ENCODE peak calls at places on chromosomes 3 and 15, in four cellular contexts. V is IMR-90, K is H1, X is A549. E is an unnamed sample.

GRCh38 chr15:100713163-100713867 is 110.9 kb downstream of the ASB7 start:
- DNase-seq in V (peak), K (no peak), X (peak), E (no peak)

GRCh38 chr3:117355566-117355965 is 646.0 kb downstream of the TUSC7 start:
- DNase-seq in K (peak), V (peak), X (peak), E (peak)

GRCh38 chr3:54951405-54951804 is 23.5 kb upstream of the LRTM1 start:
- DNase-seq in K (peak), V (peak), X (no peak), E (peak)

GRCh38 chr15:83424101-83424500 is 23.0 kb upstream of the SH3GL3 start:
- DNase-seq in X (no peak), K (no peak), V (no peak), E (no peak)

GRCh38 chr3:120796944-120797343 is 54.4 kb downstream of the GTF2E1 start:
- DNase-seq in X (no peak), V (no peak), K (no peak), E (no peak)

GRCh38 chr15:44340410-44340809 is 51.9 kb downstream of the GOLM2 start:
- DNase-seq in X (no peak), V (peak), K (no peak), E (peak)

GRCh38 chr3:108728105-108728504 is 29.1 kb downstream of the RETNLB start:
- DNase-seq in X (no peak), K (no peak), V (no peak), E (no peak)

GRCh38 chr15:69104050-69104750 is 56.2 kb upstream of the GLCE start:
- DNase-seq in X (no peak), V (no peak), K (no peak), E (no peak)

GRCh38 chr15:36671017-36671416 is 91.6 kb downstream of the CDIN1 start:
- DNase-seq in V (no peak), X (no peak), K (no peak), E (no peak)

GRCh38 chr3:20323307-20323927 is 137.4 kb upstream of the SGO1 start:
- DNase-seq in V (no peak), K (no peak), X (no peak), E (no peak)

GRCh38 chr3:177262396-177262795 is 65.1 kb upstream of the TBL1XR1 start:
- DNase-seq in X (no peak), K (no peak), V (peak), E (no peak)

GRCh38 chr15:66580643-66581042 is 14.8 kb upstream of the LCTL start:
- DNase-seq in V (peak), K (no peak), X (no peak), E (peak)

GRCh38 chr3:186949281-186949982 is 19.1 kb downstream of the ST6GAL1 start:
- DNase-seq in V (peak), K (no peak), X (no peak), E (no peak)

GRCh38 chr3:186945255-186945823 is 15.0 kb downstream of the ST6GAL1 start:
- DNase-seq in V (no peak), K (no peak), X (no peak), E (no peak)

GRCh38 chr3:186950402-186951093 is 20.2 kb downstream of the ST6GAL1 start:
- DNase-seq in V (no peak), X (no peak), K (no peak), E (no peak)

GRCh38 chr3:186942168-186942567 is 11.8 kb downstream of the ST6GAL1 start:
- DNase-seq in X (no peak), V (no peak), K (no peak), E (no peak)

DNA sequence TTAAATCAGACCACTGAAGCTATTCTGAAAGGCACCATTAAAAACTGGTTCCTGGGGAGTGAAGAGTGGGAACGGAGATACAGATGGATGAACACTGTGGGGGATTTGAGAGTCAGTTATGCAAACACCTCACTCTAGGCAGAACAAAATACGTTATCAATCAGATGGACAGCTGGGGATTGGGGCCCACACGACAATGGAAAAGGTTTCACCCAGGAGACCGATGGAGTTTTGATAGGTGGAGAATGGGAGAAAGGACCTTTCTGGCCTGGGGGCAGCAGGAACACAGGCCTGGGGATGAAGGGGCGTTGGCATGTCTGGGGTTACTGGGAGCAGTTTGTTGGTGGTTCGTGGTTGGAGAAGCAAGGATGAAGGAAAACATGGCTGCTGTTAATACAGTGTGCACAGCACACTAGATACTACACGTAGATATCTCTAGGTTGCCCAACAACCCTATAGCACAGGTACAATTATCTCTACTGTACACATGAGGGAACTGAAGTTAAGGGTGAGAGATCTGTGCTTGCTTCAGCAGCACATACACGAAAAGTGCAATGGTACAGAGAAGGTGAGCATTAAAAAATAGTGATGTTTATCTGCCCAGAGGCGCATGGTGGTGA is 16.5 kb downstream of the ST6GAL1 start:
- DNase-seq in V (no peak), K (no peak), X (no peak), E (no peak)
- TF ChIP-seq POLR2A in V (no peak), K (no peak), X (no peak), E (no peak)

DNA sequence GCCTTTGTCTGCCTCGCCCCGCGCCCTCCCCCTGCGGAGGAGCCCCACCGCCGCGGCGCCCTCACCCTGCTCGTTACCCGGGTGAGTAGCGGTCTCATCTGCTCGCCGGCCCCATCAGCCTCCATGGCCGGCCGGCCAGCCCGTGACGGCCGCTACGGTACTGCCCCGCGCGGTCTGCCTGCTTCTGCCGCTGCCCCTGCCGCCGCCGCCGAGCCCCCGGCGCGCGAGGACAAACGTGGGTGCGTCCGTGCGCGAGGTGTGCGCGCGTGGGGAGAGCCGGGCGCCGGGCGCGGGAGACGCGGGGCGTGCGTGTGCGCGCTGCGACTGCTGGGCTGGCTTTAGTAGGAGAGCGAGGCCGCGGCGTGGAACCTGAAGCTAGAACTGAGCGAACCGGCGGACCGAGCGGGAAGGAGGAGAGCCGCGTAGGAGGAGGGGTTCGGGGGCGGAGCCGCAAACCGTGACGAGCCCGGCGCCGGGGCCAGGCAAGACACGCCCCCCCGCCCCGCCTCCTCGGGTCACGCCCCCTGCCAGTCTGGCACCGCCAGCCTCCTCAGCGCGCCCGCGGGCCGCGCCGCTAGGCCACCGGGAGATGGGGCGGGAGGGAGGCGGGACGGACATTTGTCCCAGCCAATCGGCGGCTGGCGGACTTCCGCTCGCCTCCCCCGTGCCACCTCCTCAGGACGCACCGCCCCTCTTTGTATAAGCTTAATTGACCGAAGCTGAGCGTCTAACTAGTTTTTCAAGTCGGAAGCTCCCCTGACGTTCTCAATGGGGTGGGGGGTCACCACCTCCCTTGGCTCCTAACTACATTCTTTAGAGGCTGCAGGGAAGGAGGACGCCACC is at the start of gene SLC4A7:
- DNase-seq in X (peak), V (peak), K (peak), E (peak)
- TF ChIP-seq POLR2A in X (peak), V (peak), K (peak), E (peak)

DNA sequence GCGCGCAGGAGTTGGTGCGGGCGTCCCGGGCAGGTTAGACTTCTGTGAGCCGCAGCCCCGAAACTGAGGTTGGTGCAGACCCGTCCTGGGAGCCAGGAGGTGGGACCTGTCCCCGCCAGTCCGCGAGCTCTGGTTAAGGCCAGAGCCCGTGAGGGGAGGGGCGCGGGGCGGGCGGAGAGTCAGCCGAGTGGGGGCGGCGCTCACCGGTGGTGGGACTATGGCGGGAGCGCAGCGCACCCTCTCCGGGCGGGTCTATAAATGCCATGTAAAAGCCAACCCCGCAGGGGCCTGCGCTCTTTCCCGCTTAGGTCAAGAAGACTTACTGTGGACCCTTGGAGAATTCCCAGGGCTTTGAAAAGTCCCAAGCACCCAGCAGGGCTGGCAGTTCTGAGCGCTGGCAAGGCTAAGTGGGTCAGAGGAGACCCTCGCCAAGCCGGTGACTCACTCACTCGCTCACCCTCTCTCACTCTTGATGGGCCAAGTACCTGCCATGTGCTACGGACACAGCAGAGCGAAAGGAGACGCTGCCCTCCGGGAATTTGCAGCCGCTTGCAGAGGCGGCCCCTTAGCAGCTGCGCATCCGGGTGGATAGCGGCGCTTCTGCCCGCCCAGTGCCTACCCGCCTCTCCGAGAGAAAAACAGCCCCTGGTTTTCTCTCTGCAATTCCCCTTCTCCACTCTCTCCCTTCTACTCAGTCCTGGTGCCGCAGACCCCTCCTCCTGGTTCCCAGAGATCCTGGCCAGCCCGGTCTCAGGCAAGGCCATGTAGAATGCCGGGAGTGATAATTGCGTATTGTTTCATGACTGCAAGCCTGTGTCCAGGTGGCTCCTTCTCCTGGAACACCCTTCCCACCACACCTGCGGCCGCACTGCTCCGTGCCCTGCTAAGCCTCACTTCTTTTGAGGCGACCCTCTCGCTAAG is at the start of gene ALDH1L1:
- DNase-seq in X (no peak), K (peak), V (peak), E (peak)
- TF ChIP-seq POLR2A in X (no peak), K (no peak), V (no peak), E (peak)

GRCh38 chr15:28093761-28094535 is 5.2 kb downstream of the OCA2 start:
- DNase-seq in X (no peak), V (no peak), K (no peak), E (peak)

GRCh38 chr15:28096411-28096719 is 2.8 kb downstream of the OCA2 start:
- DNase-seq in K (no peak), X (no peak), V (no peak), E (no peak)

GRCh38 chr15:28096720-28097431 is 2.2 kb downstream of the OCA2 start:
- DNase-seq in V (no peak), X (no peak), K (peak), E (peak)

GRCh38 chr15:28097656-28098359 is 1.3 kb downstream of the OCA2 start:
- DNase-seq in V (no peak), K (no peak), X (no peak), E (peak)

GRCh38 chr15:28094732-28095521 is 4.2 kb downstream of the OCA2 start:
- DNase-seq in V (no peak), X (no peak), K (peak), E (peak)
- TF ChIP-seq POLR2A in V (no peak), X (no peak), K (no peak), E (peak)

GRCh38 chr3:29513236-29513635 is 232.4 kb downstream of the RBMS3 start:
- DNase-seq in X (no peak), V (peak), K (no peak), E (peak)
- TF ChIP-seq POLR2A in X (no peak), V (no peak), K (no peak), E (no peak)

GRCh38 chr3:9731206-9732079 is at the start of gene BRPF1:
- DNase-seq in K (peak), X (peak), V (peak), E (peak)
- TF ChIP-seq POLR2A in K (no peak), X (peak), V (peak), E (no peak)

DNA sequence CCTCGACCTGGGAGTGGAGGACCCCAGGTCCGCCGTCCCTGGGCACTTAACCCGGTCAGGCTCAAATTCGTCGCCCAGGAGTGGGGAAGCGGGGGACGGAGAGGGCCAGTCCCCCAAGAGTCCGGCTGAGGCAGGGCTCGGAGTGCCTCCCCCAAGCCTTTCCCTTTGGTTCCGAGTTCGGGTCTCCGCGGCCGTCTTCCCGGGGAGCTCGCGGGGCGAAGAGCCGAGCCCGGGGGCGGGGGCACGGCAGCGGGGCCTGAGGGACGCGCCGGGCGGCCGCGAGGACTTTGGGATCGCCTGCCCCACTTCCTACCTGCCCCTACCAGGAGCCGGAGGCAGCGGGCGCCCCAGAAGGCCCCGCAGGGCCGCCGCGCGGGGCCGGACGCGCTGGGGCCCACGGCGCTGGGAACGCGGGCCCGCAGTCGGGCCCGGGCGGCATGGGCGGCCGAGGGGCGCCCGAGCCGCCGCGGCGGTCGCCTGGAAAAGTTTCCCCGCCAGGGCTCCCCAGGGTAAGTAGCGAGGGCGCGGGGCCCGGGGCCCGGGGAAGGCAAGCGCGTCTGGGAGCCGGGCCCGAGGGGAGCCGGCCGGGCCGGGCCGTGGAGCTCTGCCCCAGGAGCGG is 2.8 kb downstream of the FURIN start:
- DNase-seq in V (no peak), X (no peak), K (peak), E (peak)
- TF ChIP-seq POLR2A in V (no peak), X (no peak), K (no peak), E (peak)

GRCh38 chr3:71444028-71444860 is 139.3 kb downstream of the FOXP1 start:
- DNase-seq in X (no peak), V (peak), K (no peak), E (peak)
- TF ChIP-seq POLR2A in X (no peak), V (no peak), K (no peak), E (no peak)

GRCh38 chr3:184361532-184361931 is at the start of the genes CLCN2 and POLR2H:
- DNase-seq in X (no peak), V (peak), K (peak), E (peak)

GRCh38 chr3:184360834-184361531 is 422 bp downstream of the CLCN2 start:
- DNase-seq in K (no peak), V (no peak), X (no peak), E (no peak)

GRCh38 chr3:184362668-184363540 is 1.4 kb downstream of the POLR2H start:
- DNase-seq in X (peak), K (peak), V (peak), E (peak)

GRCh38 chr3:184360070-184360833 is 1.2 kb downstream of the CLCN2 start:
- DNase-seq in V (no peak), K (no peak), X (no peak), E (no peak)

DNA sequence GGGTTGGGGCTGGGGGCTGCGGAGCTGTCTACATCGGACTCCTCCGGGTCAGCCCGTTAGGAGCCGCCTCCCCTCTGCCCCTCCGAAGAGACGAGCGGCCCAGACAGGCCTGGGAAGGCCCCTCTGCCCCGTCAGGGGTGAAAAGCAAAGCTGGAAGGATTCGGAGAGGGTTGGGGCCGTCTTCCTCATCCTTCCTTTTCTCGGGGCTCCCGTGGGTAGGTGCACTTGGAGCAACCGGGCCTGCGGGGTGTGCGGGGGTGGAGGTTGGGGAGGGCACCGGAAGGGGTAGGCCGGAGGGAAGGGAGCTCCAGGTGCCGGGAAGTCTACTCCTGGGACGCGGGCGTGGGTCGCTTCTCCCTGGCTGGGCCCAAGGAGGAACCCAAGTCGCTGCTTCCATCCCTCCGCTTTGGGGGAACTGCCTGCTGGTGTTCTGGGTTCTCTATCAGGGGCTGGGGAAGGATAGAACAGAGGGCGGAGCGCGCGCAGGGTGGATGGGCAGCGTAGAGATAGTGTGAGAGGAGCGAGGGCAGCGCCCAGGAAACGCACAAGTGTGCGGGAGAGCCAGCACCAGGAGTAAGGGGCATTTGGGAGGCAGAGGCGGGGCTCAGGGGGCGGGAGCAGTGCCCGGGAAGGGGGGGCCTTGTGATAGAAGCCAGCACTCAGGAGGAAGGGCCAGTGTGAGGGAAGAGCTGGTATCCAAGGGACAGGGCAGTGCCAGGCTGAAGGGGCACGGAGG is 590 bp downstream of the POLR2H start:
- DNase-seq in K (peak), X (peak), V (peak), E (peak)
- TF ChIP-seq POLR2A in K (no peak), X (peak), V (no peak), E (peak)

GRCh38 chr3:50359760-50360110 is 414 bp upstream of the TMEM115 start:
- DNase-seq in K (no peak), V (no peak), X (no peak), E (no peak)

GRCh38 chr3:50356553-50356952 is 2.8 kb downstream of the TMEM115 start:
- DNase-seq in X (no peak), K (peak), V (no peak), E (peak)

GRCh38 chr3:50358355-50358926 is 880 bp downstream of the TMEM115 start:
- DNase-seq in X (no peak), V (no peak), K (no peak), E (no peak)

GRCh38 chr3:50355829-50356552 is 3.3 kb downstream of the TMEM115 start:
- DNase-seq in X (no peak), K (peak), V (no peak), E (peak)

DNA sequence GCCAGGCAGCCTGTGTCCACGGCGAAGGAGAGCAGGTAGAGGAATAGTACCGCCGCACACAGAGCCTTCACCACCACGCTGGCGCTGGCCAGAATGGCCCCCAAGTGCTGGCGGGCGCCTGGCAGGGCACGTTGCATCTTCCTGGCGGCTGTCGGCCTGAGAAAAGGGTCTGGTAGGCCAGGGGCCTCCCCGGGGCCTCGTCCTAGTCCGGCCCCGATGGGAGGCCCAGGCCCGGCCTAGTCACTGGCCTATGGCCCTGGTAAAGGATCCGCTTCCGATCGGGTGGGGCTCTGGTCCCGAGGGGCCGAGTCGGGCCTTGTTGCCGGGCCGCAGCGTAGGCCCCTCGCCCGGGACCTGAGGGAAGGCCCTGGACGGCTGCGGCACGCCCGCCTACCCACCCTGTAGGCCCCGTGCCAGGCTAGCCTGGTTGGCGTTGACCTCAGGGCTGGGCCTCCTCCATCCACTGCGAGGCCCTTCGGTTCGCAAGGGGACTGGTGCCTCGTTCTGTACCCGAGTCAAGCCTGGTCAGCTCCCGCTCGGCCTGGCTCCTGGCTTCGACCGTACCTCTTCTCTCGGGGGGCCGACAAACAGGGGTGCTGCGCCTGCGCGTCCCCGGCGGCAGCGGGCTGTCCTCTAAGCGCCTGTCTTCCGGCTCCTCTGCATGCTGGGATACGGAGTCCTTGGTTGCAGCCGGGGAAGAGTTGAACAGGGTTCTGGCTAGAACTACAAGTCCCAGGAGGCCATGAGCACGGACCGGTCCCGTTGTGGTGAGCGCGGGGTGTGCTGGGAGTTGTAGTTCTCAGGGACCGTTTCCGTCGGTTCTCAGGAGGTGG is at the start of gene TMEM115:
- DNase-seq in K (peak), X (peak), V (peak), E (peak)
- TF ChIP-seq POLR2A in K (no peak), X (peak), V (peak), E (peak)